ENCODE peak calls at places on chromosomes 1 and 21, in five cellular contexts. X is upper lobe of right lung, Z is HCT116, O is AG04450, B is iPS DF 6.9. Q is an unnamed sample.

GRCh38 chr1:224727851-224728250 is 111.7 kb downstream of the CNIH3 start:
- DNase-seq in O (no peak), X (no peak), B (no peak), Z (no peak), Q (no peak)

GRCh38 chr1:161166669-161167548 is 683 bp downstream of the PPOX start:
- DNase-seq in B (no peak), Z (no peak), X (no peak), O (no peak), Q (no peak)

GRCh38 chr1:30511563-30512252 is 211.7 kb downstream of the MATN1 start:
- DNase-seq in O (no peak), Z (no peak), X (no peak), B (no peak), Q (no peak)

GRCh38 chr1:216905052-216905580 is 181.9 kb upstream of the ESRRG start:
- DNase-seq in B (no peak), O (no peak), X (no peak), Z (no peak), Q (no peak)

GRCh38 chr1:160307455-160307854 is 22.5 kb upstream of the PEX19 start:
- DNase-seq in X (no peak), Z (no peak), B (peak; percentile 39), O (no peak), Q (no peak)

GRCh38 chr21:20207335-20207734 is 790.9 kb upstream of the NCAM2 start:
- DNase-seq in X (no peak), Z (no peak), O (no peak), B (no peak), Q (no peak)

GRCh38 chr1:214306270-214306669 is 25.3 kb downstream of the SMYD2 start:
- DNase-seq in O (no peak), Z (no peak), B (no peak), X (no peak), Q (no peak)

GRCh38 chr1:15115542-15116330 is 37.8 kb upstream of the TMEM51 start:
- DNase-seq in O (no peak), X (no peak), B (no peak), Z (no peak), Q (no peak)

GRCh38 chr1:22295396-22295795 is 152.5 kb upstream of the WNT4 start:
- DNase-seq in X (no peak), Z (no peak), O (no peak), B (no peak), Q (no peak)

GRCh38 chr1:225700889-225701465 is 48.1 kb upstream of the ENAH start:
- DNase-seq in X (no peak), B (no peak), O (no peak), Z (no peak), Q (no peak)

GRCh38 chr1:219159946-219160645 is 13.6 kb upstream of the LYPLAL1 start:
- DNase-seq in B (no peak), X (no peak), Z (no peak), O (no peak), Q (no peak)

GRCh38 chr1:216616425-216616824 is 106.8 kb downstream of the ESRRG start:
- DNase-seq in Z (no peak), O (no peak), B (no peak), X (no peak), Q (peak; percentile 39)

GRCh38 chr1:44672254-44672955 is 1.9 kb downstream of the TMEM53 start:
- DNase-seq in Z (no peak), X (peak; percentile 66), B (no peak), O (no peak), Q (peak; percentile 22)

GRCh38 chr1:906532-907420 is 16.9 kb upstream of the SAMD11 start:
- DNase-seq in Z (peak; percentile 46), O (no peak), B (no peak), X (peak; percentile 75), Q (no peak)

GRCh38 chr1:24133819-24134218 is 9.1 kb downstream of the IL22RA1 start:
- DNase-seq in Z (no peak), O (no peak), X (no peak), B (no peak), Q (no peak)

GRCh38 chr1:241838831-241839365 is 9.1 kb upstream of the EXO1 start:
- DNase-seq in B (no peak), X (no peak), O (no peak), Z (no peak), Q (no peak)

GRCh38 chr1:45010855-45011811 is at the start of gene HECTD3:
- DNase-seq in Z (peak; percentile 60), B (no peak), X (peak; percentile 89), O (peak; percentile 10), Q (peak; percentile 74)

GRCh38 chr1:161915051-161915503 is 108.6 kb downstream of the OLFML2B start:
- DNase-seq in X (no peak), O (no peak), B (no peak), Z (no peak), Q (no peak)

GRCh38 chr1:233477359-233477758 is 136.5 kb upstream of the KCNK1 start:
- DNase-seq in Z (no peak), X (no peak), O (no peak), B (no peak), Q (peak; percentile 20)

GRCh38 chr1:234398849-234399381 is 25.7 kb downstream of the COA6 start:
- DNase-seq in Z (no peak), O (no peak), X (no peak), B (no peak), Q (no peak)

GRCh38 chr21:38766987-38767722 is 38.6 kb upstream of the ETS2 start:
- DNase-seq in O (no peak), B (no peak), Z (no peak), X (peak; percentile 69), Q (peak; percentile 78)

GRCh38 chr1:153539395-153540093 is 1.2 kb downstream of the S100A5 start:
- DNase-seq in O (no peak), X (peak; percentile 33), B (no peak), Z (no peak), Q (no peak)

GRCh38 chr1:243658596-243659105 is 191.4 kb downstream of the AKT3 start:
- DNase-seq in B (no peak), X (no peak), O (no peak), Z (no peak), Q (no peak)

GRCh38 chr1:204453141-204453772 is 41.3 kb downstream of the PIK3C2B start:
- DNase-seq in Z (no peak), X (no peak), O (no peak), B (no peak), Q (peak; percentile 59)

GRCh38 chr1:229158317-229159294 is 112.3 kb upstream of the RAB4A start:
- DNase-seq in X (no peak), Z (no peak), O (no peak), B (no peak), Q (no peak)

GRCh38 chr21:27725916-27726315 is 759.0 kb upstream of the ADAMTS5 start:
- DNase-seq in O (no peak), Z (no peak), X (no peak), B (no peak), Q (no peak)

GRCh38 chr1:150807674-150808073 is 386 bp downstream of the CTSK start:
- DNase-seq in O (no peak), B (no peak), X (no peak), Z (no peak), Q (no peak)
- H3K4me3 ChIP-seq in O (peak overlapping the region; percentile 5), B (no peak overlapping the region), X (peak overlapping the region; percentile 39), Z (no peak overlapping the region), Q (no peak overlapping the region)

GRCh38 chr1:28176492-28177470 is at the start of gene PTAFR:
- DNase-seq in X (peak; percentile 72), Z (no peak), O (no peak), B (no peak), Q (no peak)
- H3K4me3 ChIP-seq in X (peak within 1 kb of the TSS; percentile 35), Z (no peak within 1 kb of the TSS), O (no peak within 1 kb of the TSS), B (no peak within 1 kb of the TSS), Q (no peak within 1 kb of the TSS)

GRCh38 chr1:201540846-201541735 is 2.2 kb downstream of the NAV1 start:
- DNase-seq in B (no peak), O (no peak), X (no peak), Z (no peak), Q (no peak)
- H3K4me3 ChIP-seq in B (no peak overlapping the region), O (peak overlapping the region; percentile 8), X (no peak overlapping the region), Z (no peak overlapping the region), Q (no peak overlapping the region)

GRCh38 chr21:33238565-33239255 is 9.0 kb downstream of the IFNAR2 start:
- DNase-seq in X (no peak), B (no peak), O (no peak), Z (no peak), Q (no peak)

GRCh38 chr21:33244781-33245105 is 15.0 kb downstream of the IFNAR2 start:
- DNase-seq in B (no peak), Z (no peak), X (no peak), O (no peak), Q (no peak)

GRCh38 chr21:33240404-33240803 is 10.7 kb downstream of the IFNAR2 start:
- DNase-seq in X (no peak), Z (no peak), O (no peak), B (no peak), Q (no peak)

GRCh38 chr21:33244082-33244780 is 14.5 kb downstream of the IFNAR2 start:
- DNase-seq in B (no peak), O (no peak), Z (no peak), X (no peak), Q (peak; percentile 91)

GRCh38 chr21:33241846-33242245 is 12.1 kb downstream of the IFNAR2 start:
- DNase-seq in X (no peak), B (no peak), Z (no peak), O (no peak), Q (peak; percentile 84)
- H3K4me3 ChIP-seq in X (no peak overlapping the region), B (no peak overlapping the region), Z (no peak overlapping the region), O (no peak overlapping the region), Q (no peak overlapping the region)

GRCh38 chr21:41508415-41509205 is 652 bp upstream of the TMPRSS2 start:
- DNase-seq in B (no peak), X (no peak), Z (no peak), O (no peak), Q (no peak)
- H3K4me3 ChIP-seq in B (peak overlapping the region; percentile 77), X (peak overlapping the region; percentile 52), Z (no peak overlapping the region), O (no peak overlapping the region), Q (no peak overlapping the region)

GRCh38 chr1:28248273-28249012 is 10.9 kb upstream of the SESN2 start:
- DNase-seq in X (peak; percentile 84), Z (peak; percentile 64), O (peak; percentile 64), B (no peak), Q (peak; percentile 79)
- H3K4me3 ChIP-seq in X (no peak overlapping the region), Z (peak overlapping the region; percentile 45), O (peak overlapping the region; percentile 24), B (no peak overlapping the region), Q (peak overlapping the region; percentile 42)

GRCh38 chr1:206083750-206084149 is 30.8 kb downstream of the RHEX start:
- DNase-seq in X (no peak), O (no peak), Z (no peak), B (no peak), Q (no peak)
- H3K4me3 ChIP-seq in X (no peak overlapping the region), O (no peak overlapping the region), Z (no peak overlapping the region), B (no peak overlapping the region), Q (no peak overlapping the region)